ENCODE peak calls at places on chromosomes 13 and 19, in four cellular contexts. E is HEK293T, C is GM10248, B is skeletal muscle cell. Y is an unnamed sample.

GRCh38 chr19:39449116-39449797 is 3.9 kb downstream of the SUPT5H start:
- DNase-seq in E (no peak), C (no peak), B (no peak), Y (no peak)

GRCh38 chr13:37540228-37540627 is 58.3 kb downstream of the POSTN start:
- DNase-seq in E (no peak), C (no peak), B (peak), Y (no peak)

GRCh38 chr13:33787051-33787591 is 30.8 kb upstream of the RFC3 start:
- DNase-seq in E (no peak), C (peak), B (no peak), Y (no peak)

GRCh38 chr19:41225238-41226052 is 6.4 kb downstream of the AXL start:
- DNase-seq in E (no peak), C (no peak), B (peak), Y (no peak)

GRCh38 chr19:42487025-42487797 is 41.1 kb downstream of the CEACAM1 start:
- DNase-seq in E (no peak), C (no peak), B (no peak), Y (no peak)

GRCh38 chr13:83773961-83774360 is 108.3 kb downstream of the SLITRK1 start:
- DNase-seq in E (no peak), C (no peak), B (no peak), Y (no peak)

GRCh38 chr19:47598407-47599349 is 10.3 kb upstream of the BICRA start:
- DNase-seq in E (peak), C (no peak), B (peak), Y (no peak)

GRCh38 chr13:48626077-48626449 is 27.7 kb upstream of the CYSLTR2 start:
- DNase-seq in E (no peak), C (no peak), B (peak), Y (no peak)

GRCh38 chr19:50311723-50312635 is 17.2 kb downstream of the KCNC3 start:
- DNase-seq in E (peak), C (no peak), B (no peak), Y (no peak)

GRCh38 chr13:76754414-76754813 is 131.8 kb downstream of the KCTD12 start:
- DNase-seq in E (no peak), C (no peak), B (peak), Y (no peak)

GRCh38 chr13:66322193-66322592 is 907.9 kb downstream of the PCDH9 start:
- DNase-seq in E (no peak), C (no peak), B (no peak), Y (no peak)

GRCh38 chr19:39878398-39878797 is 32.2 kb upstream of the FBL start:
- DNase-seq in E (no peak), C (no peak), B (no peak), Y (no peak)

GRCh38 chr19:58059003-58059671 is at the start of gene ZNF135:
- DNase-seq in E (no peak), C (no peak), B (peak), Y (peak)

GRCh38 chr19:18290250-18291018 is 9.0 kb upstream of the JUND start:
- DNase-seq in E (no peak), C (peak), B (no peak), Y (no peak)

GRCh38 chr13:108176685-108177274 is 38.6 kb downstream of the LIG4 start:
- DNase-seq in E (peak), C (peak), B (no peak), Y (peak)

GRCh38 chr13:64453831-64454230 is 2776.3 kb downstream of the PCDH9 start:
- DNase-seq in E (peak), C (no peak), B (no peak), Y (no peak)